ENCODE peak calls at places on chromosomes 7 and 10, in four cellular contexts. V, B, C and D are unnamed samples.

GRCh38 chr10:62171791-62172190 is 96.9 kb downstream of the RTKN2 start:
- DNase-seq in V (no peak), B (no peak), C (no peak), D (no peak)

GRCh38 chr10:132400547-132401151 is 3.6 kb downstream of the PWWP2B start:
- DNase-seq in V (no peak), B (no peak), C (no peak), D (no peak)

GRCh38 chr7:149642579-149642978 is 130.8 kb downstream of the ZNF467 start:
- DNase-seq in V (no peak), B (no peak), C (no peak), D (no peak)

GRCh38 chr10:69801434-69802315 is at the start of gene COL13A1:
- DNase-seq in V (peak), B (peak), C (no peak), D (peak)

GRCh38 chr10:97534746-97535367 is 36.1 kb downstream of the UBTD1 start:
- DNase-seq in V (peak), B (no peak), C (no peak), D (peak)

GRCh38 chr7:98619450-98620321 is 2.6 kb downstream of the NPTX2 start:
- DNase-seq in V (peak), B (peak), C (no peak), D (no peak)

GRCh38 chr7:33062023-33062781 is at the start of gene NT5C3A:
- DNase-seq in V (peak), B (peak), C (no peak), D (peak)

GRCh38 chr10:99648717-99649116 is 10.6 kb upstream of the ENTPD7 start:
- DNase-seq in V (no peak), B (no peak), C (no peak), D (no peak)

GRCh38 chr7:50650057-50650664 is 85.0 kb upstream of the DDC start:
- DNase-seq in V (no peak), B (peak), C (no peak), D (no peak)

GRCh38 chr7:44310221-44310848 is 15.1 kb downstream of the CAMK2B start:
- DNase-seq in V (no peak), B (no peak), C (no peak), D (no peak)

GRCh38 chr10:93758510-93758885 is 762 bp downstream of the LGI1 start:
- DNase-seq in V (no peak), B (no peak), C (no peak), D (no peak)

GRCh38 chr7:18574676-18575075 is 79.1 kb downstream of the HDAC9 start:
- DNase-seq in V (no peak), B (no peak), C (no peak), D (no peak)

GRCh38 chr7:114889646-114890285 is 32.1 kb upstream of the MDFIC start:
- DNase-seq in V (peak), B (peak), C (peak), D (peak)

GRCh38 chr7:83629117-83629880 is 19.6 kb downstream of the SEMA3E start:
- DNase-seq in V (peak), B (no peak), C (no peak), D (no peak)

GRCh38 chr7:101846800-101847538 is 29.5 kb downstream of the CUX1 start:
- DNase-seq in V (no peak), B (no peak), C (no peak), D (no peak)

GRCh38 chr10:45061982-45062381 is 61.3 kb downstream of the ZNF22 start:
- DNase-seq in V (peak), B (peak), C (no peak), D (no peak)

GRCh38 chr10:58963723-58964124 is 212.7 kb upstream of the PHYHIPL start:
- DNase-seq in V (peak), B (no peak), C (no peak), D (no peak)

GRCh38 chr7:148260605-148261004 is 330.0 kb upstream of the C7orf33 start:
- DNase-seq in V (no peak), B (no peak), C (no peak), D (no peak)

GRCh38 chr7:149866817-149867447 is 6.8 kb upstream of the ATP6V0E2 start:
- DNase-seq in V (no peak), B (no peak), C (no peak), D (no peak)

GRCh38 chr10:323651-324293 is 188.5 kb downstream of the ZMYND11 start:
- DNase-seq in V (no peak), B (peak), C (no peak), D (peak)

GRCh38 chr10:121591186-121591585 is 7.1 kb downstream of the FGFR2 start:
- DNase-seq in V (no peak), B (no peak), C (no peak), D (no peak)

GRCh38 chr7:106309352-106309751 is 24.6 kb upstream of the NAMPT start:
- DNase-seq in V (no peak), B (peak), C (no peak), D (no peak)

GRCh38 chr7:131431289-131431688 is 103.6 kb downstream of the MKLN1 start:
- DNase-seq in V (no peak), B (peak), C (no peak), D (no peak)

GRCh38 chr7:93228302-93228701 is 2.0 kb upstream of the HEPACAM2 start:
- DNase-seq in V (peak), B (peak), C (peak), D (peak)

GRCh38 chr10:48807786-48808185 is 123.1 kb downstream of the WDFY4 start:
- DNase-seq in V (no peak), B (no peak), C (no peak), D (no peak)

GRCh38 chr7:127667751-127668530 is 15.9 kb downstream of the SND1 start:
- DNase-seq in V (no peak), B (peak), C (no peak), D (no peak)

GRCh38 chr7:124155400-124156022 is 122.6 kb upstream of the TMEM229A start:
- DNase-seq in V (peak), B (peak), C (no peak), D (peak)

GRCh38 chr10:74047304-74047703 is 49.4 kb downstream of the VCL start:
- DNase-seq in V (no peak), B (no peak), C (no peak), D (no peak)

GRCh38 chr7:41891967-41892755 is 189.3 kb upstream of the INHBA start:
- DNase-seq in V (peak), B (no peak), C (no peak), D (no peak)

GRCh38 chr7:129110575-129111376 is 33.7 kb upstream of the TSPAN33 start:
- DNase-seq in V (peak), B (peak), C (no peak), D (no peak)

GRCh38 chr7:148698397-148699023 is at the start of gene CUL1:
- DNase-seq in V (peak), B (peak), C (no peak), D (peak)

GRCh38 chr7:37095122-37095521 is 353.5 kb downstream of the ELMO1 start:
- DNase-seq in V (peak), B (no peak), C (no peak), D (no peak)

GRCh38 chr7:135971366-135971725 is 5.8 kb downstream of the MTPN start:
- DNase-seq in V (no peak), B (no peak), C (no peak), D (no peak)

GRCh38 chr10:74050653-74051052 is 52.7 kb downstream of the VCL start:
- DNase-seq in V (no peak), B (no peak), C (no peak), D (no peak)

GRCh38 chr7:98281757-98282652 is 519 bp downstream of the BRI3 start:
- DNase-seq in V (peak), B (no peak), C (no peak), D (no peak)

DNA sequence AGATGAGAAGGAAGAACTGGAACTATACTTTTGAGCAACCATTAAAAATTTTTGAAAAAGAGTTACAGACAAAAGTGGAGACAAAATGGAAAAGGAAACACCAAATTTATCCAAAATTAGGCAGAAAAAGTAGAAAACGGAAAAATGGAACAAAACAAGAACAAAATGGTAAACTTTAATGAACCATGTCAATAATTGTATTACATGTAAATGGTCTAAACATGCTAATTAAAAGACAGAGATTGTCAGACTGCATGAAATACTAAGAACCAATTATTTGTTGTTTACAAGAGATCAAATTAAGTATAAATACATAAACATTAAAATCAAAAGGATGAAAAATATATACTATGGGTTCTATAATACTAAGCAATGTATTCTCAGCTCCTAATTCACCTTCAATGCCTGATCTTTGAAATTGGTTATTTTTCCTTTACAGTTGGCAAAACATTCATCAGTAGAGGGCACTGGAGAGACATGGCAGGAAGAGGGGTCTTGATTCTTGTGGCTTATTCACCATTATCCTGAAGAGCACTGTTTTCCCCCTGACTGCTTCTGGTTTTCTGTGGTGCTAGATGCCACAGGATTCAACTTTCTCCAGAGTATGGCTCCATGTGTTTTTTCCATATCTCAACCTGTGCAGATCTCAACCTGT is 124.9 kb downstream of the ELFN1 start:
- DNase-seq in V (no peak), B (no peak), C (no peak), D (no peak)
- TF ChIP-seq CTCF in V (peak), B (no peak), C (peak), D (peak)

GRCh38 chr10:5668429-5668828 is 2.0 kb upstream of the ASB13 start:
- DNase-seq in V (no peak), B (no peak), C (no peak), D (no peak)

GRCh38 chr10:5669609-5670008 is 3.2 kb upstream of the ASB13 start:
- DNase-seq in V (no peak), B (no peak), C (no peak), D (no peak)

GRCh38 chr10:5665380-5666323 is 743 bp downstream of the ASB13 start:
- DNase-seq in V (peak), B (peak), C (no peak), D (peak)

GRCh38 chr10:5663692-5664427 is 2.5 kb downstream of the ASB13 start:
- DNase-seq in V (peak), B (no peak), C (no peak), D (no peak)

DNA sequence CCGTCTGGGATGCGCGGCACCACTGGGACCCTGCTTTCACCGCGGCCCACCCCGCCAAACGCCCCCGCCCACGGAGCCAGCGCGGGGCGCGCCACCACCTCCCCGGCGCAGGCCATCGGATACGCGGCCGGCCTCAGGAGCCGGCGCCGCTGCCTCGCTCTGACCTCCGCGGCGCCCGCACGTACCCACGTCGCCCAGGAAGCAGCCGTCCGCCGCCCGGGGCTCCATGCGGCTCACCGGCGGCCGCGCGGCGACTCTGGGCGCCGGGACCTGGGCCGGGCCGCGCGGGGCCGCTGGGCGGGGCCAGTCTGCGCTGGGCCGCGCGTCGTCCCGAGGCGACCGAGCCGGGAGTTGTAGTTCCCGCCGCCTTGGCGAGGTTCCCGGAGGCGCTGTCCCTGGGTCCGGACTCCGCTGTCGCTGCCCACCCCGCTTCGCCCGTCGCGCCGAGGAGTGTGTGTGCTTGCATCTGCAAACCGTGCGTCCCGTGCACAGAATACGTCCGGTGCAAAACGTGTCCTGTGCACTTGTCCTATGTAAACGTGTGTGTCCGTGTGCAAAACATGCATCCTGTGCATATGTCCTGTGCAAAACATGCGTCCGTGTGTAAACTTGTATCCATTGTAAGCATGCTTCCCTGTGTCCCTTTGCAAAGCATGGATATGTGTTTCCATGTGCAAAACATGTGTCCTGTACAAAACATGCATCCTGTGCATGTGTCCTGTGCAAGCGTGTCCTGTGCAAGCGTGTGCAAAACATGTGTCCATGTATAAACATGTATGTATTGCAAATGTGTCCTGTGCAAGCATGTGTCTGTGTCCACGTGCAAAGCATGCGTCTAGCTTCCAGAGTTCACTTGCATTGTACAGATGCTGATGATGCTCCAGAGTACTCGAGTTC is at the start of gene ASB13:
- DNase-seq in V (peak), B (peak), C (no peak), D (peak)
- TF ChIP-seq CTCF in V (no peak), B (no peak), C (no peak), D (no peak)

GRCh38 chr7:2317556-2318293 is 3.5 kb upstream of the SNX8 start:
- DNase-seq in V (no peak), B (no peak), C (no peak), D (no peak)

GRCh38 chr7:2325028-2325625 is 10.9 kb upstream of the SNX8 start:
- DNase-seq in V (no peak), B (no peak), C (no peak), D (no peak)

GRCh38 chr7:2316578-2316977 is 2.3 kb upstream of the SNX8 start:
- DNase-seq in V (no peak), B (no peak), C (no peak), D (no peak)

GRCh38 chr7:2315787-2316186 is 1.5 kb upstream of the SNX8 start:
- DNase-seq in V (no peak), B (no peak), C (no peak), D (no peak)

GRCh38 chr7:2321020-2321419 is 6.8 kb upstream of the SNX8 start:
- DNase-seq in V (peak), B (no peak), C (no peak), D (no peak)
- TF ChIP-seq CTCF in V (no peak), B (no peak), C (no peak), D (no peak)

GRCh38 chr10:116486774-116487448 is 58.8 kb upstream of the PNLIP start:
- DNase-seq in V (no peak), B (no peak), C (no peak), D (no peak)

GRCh38 chr10:116490028-116490662 is 55.6 kb upstream of the PNLIP start:
- DNase-seq in V (peak), B (no peak), C (no peak), D (peak)
- TF ChIP-seq CTCF in V (peak), B (peak), C (peak), D (peak)

GRCh38 chr10:65566906-65567305 is 1358.9 kb upstream of the LRRTM3 start:
- DNase-seq in V (no peak), B (no peak), C (no peak), D (no peak)

GRCh38 chr10:65565246-65565645 is 1360.6 kb upstream of the LRRTM3 start:
- DNase-seq in V (no peak), B (no peak), C (no peak), D (no peak)

GRCh38 chr10:65571011-65571570 is 1354.7 kb upstream of the LRRTM3 start:
- DNase-seq in V (peak), B (peak), C (no peak), D (no peak)

GRCh38 chr10:65570143-65571010 is 1355.5 kb upstream of the LRRTM3 start:
- DNase-seq in V (peak), B (peak), C (no peak), D (no peak)
- TF ChIP-seq CTCF in V (no peak), B (no peak), C (no peak), D (no peak)

DNA sequence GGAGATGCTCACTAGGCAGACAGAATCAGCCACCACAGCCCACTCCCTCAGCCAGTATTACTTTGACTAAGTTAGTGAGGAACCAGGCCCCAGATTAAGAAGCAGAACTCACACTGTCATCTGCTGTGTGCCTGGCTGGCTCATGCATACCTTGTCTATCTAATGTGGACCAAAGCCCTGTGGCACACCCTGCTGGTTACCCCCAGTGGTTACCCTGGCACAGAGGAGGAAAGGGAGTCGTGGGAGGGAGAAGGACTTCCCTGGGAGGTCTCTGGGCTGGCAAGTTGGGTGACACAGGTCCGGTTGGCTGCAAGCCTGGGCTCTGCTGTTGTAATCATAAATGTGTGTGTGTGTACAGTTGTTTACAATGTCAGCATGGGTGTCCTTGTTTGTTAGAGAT is 7.5 kb upstream of the SH2D4B start:
- DNase-seq in V (no peak), B (no peak), C (no peak), D (no peak)
- TF ChIP-seq CTCF in V (peak), B (peak), C (no peak), D (no peak)

DNA sequence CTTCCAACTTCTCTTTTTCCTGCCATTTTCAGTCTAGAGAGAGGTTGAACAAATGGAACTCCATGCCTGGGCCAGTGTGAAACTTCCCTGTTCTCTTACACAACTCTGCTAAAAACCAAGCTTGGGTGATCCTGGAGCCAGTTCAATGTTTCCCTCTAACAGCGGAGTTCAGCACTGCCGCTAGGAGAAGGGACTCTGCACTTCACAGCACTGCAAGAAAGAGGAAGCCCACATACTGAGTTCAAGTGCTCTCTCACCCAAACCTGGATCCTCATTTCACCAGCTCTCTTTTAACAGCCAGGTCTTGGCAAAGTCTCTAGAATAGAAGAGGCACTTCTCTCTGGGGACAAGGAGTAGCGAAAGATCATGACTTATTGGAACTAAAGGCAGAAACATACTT is 18.8 kb downstream of the FOXI2 start:
- DNase-seq in V (no peak), B (no peak), C (no peak), D (no peak)
- TF ChIP-seq CTCF in V (no peak), B (no peak), C (no peak), D (no peak)

DNA sequence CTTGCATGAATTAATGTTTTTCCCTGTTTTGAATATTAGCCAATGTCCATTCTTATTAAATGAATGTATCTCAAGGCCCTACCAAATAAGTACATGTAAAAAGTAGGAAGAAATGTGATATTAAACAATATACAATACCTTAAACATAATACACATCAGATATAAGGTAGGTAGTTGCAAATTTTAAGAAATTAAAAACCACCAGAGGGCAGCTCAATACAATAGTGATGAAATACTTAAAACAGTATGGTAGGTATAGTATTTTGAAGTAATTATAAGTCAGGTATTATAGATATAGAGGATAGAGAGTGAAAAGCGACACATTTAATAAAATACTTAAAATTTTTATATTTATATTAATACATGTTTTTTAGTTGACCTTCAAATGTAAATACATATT is 43.6 kb upstream of the CDK14 start:
- DNase-seq in V (no peak), B (peak), C (no peak), D (peak)
- TF ChIP-seq CTCF in V (peak), B (peak), C (no peak), D (no peak)

GRCh38 chr7:75878769-75879596 is at the start of gene RHBDD2:
- DNase-seq in V (peak), B (peak), C (peak), D (peak)
- TF ChIP-seq CTCF in V (no peak), B (no peak), C (no peak), D (no peak)

GRCh38 chr10:36211856-36212255 is 569.8 kb upstream of the FZD8 start:
- DNase-seq in V (no peak), B (no peak), C (no peak), D (no peak)

DNA sequence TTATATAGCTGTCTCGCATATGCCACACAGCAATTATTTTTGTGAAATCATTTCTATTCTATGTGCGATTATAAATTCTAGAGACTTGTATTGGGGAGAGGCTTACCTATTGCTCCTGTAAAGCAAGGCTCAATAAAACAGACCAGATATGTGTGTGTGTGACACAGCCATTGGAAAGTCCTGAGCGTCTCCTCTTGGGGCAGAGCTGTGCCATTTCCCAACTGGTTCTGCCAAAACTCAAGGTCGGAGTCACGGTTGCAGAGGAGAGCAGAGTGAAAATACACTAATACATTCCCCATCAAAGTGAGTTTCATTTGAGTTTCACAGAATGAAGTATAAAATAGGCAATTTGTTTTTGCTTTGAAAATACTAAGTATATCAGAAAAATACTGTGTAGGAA is 567.4 kb upstream of the FZD8 start:
- DNase-seq in V (peak), B (no peak), C (no peak), D (no peak)
- TF ChIP-seq CTCF in V (no peak), B (no peak), C (no peak), D (no peak)